ENCODE peak calls at places on chromosomes 2 and 18, in five cellular contexts. Z, F, V, C and D are unnamed samples. For H3K27me3, the result is how much of the 10 kb centered on the place peaks cover.

GRCh38 chr18:9870431-9871023 is 15.2 kb upstream of the TXNDC2 start:
- DNase-seq in Z (no peak), F (no peak), V (no peak), C (no peak), D (no peak)

GRCh38 chr2:101064868-101065549 is 62.9 kb downstream of the RPL31 start:
- DNase-seq in Z (peak), F (peak), V (no peak), C (no peak), D (peak)

GRCh38 chr2:80086831-80087230 is 217.7 kb downstream of the LRRTM1 start:
- DNase-seq in Z (peak), F (no peak), V (no peak), C (peak), D (peak)

GRCh38 chr2:26274058-26274613 is 29.4 kb downstream of the HADHB start:
- DNase-seq in Z (peak), F (peak), V (peak), C (no peak), D (peak)

GRCh38 chr18:44392933-44393332 is 287.8 kb upstream of the SETBP1 start:
- DNase-seq in Z (no peak), F (no peak), V (peak), C (no peak), D (no peak)

GRCh38 chr2:185952098-185952497 is 213.5 kb downstream of the FSIP2 start:
- DNase-seq in Z (no peak), F (no peak), V (no peak), C (no peak), D (no peak)

GRCh38 chr2:236367791-236368289 is 103.6 kb upstream of the ASB18 start:
- DNase-seq in Z (no peak), F (no peak), V (no peak), C (no peak), D (no peak)

GRCh38 chr2:1774929-1775328 is 30.6 kb upstream of the PXDN start:
- DNase-seq in Z (no peak), F (no peak), V (no peak), C (no peak), D (no peak)

GRCh38 chr2:97713296-97714083 is at the start of gene ZAP70:
- DNase-seq in Z (no peak), F (no peak), V (no peak), C (no peak), D (no peak)

GRCh38 chr18:70491734-70492348 is 203.0 kb downstream of the SOCS6 start:
- DNase-seq in Z (peak), F (no peak), V (peak), C (peak), D (peak)

GRCh38 chr2:19569300-19569791 is 210.9 kb upstream of the OSR1 start:
- DNase-seq in Z (peak), F (no peak), V (no peak), C (no peak), D (peak)

GRCh38 chr2:177727577-177728351 is 335.2 kb downstream of the AGPS start:
- DNase-seq in Z (no peak), F (no peak), V (no peak), C (peak), D (no peak)

GRCh38 chr18:56168049-56168781 is 470.2 kb downstream of the TXNL1 start:
- DNase-seq in Z (peak), F (peak), V (no peak), C (no peak), D (peak)

GRCh38 chr2:188969236-188970032 is 4.7 kb upstream of the COL3A1 start:
- DNase-seq in Z (peak), F (no peak), V (no peak), C (no peak), D (peak)

GRCh38 chr2:169013628-169014026 is 17.5 kb downstream of the ABCB11 start:
- DNase-seq in Z (no peak), F (no peak), V (no peak), C (no peak), D (no peak)

GRCh38 chr2:23199115-23199918 is 185.7 kb upstream of the KLHL29 start:
- DNase-seq in Z (peak), F (no peak), V (no peak), C (no peak), D (peak)

GRCh38 chr2:228535396-228535795 is 353.9 kb upstream of the SPHKAP start:
- DNase-seq in Z (no peak), F (no peak), V (no peak), C (no peak), D (no peak)

GRCh38 chr2:45009303-45009927 is at the start of gene SIX2:
- DNase-seq in Z (peak), F (peak), V (peak), C (peak), D (peak)

GRCh38 chr18:58161659-58162058 is 117.6 kb downstream of the NEDD4L start:
- DNase-seq in Z (no peak), F (no peak), V (peak), C (peak), D (no peak)

GRCh38 chr2:188813846-188814245 is 160.3 kb upstream of the COL3A1 start:
- DNase-seq in Z (no peak), F (no peak), V (peak), C (no peak), D (peak)

GRCh38 chr18:65737346-65737745 is 13.5 kb upstream of the CDH7 start:
- DNase-seq in Z (no peak), F (no peak), V (no peak), C (no peak), D (no peak)

GRCh38 chr2:112542974-112543760 is 902 bp downstream of the POLR1B start:
- DNase-seq in Z (peak), F (no peak), V (no peak), C (peak), D (peak)

GRCh38 chr2:41510108-41510507 is 537.7 kb upstream of the PKDCC start:
- DNase-seq in Z (no peak), F (no peak), V (no peak), C (no peak), D (no peak)

GRCh38 chr2:88187038-88187676 is 17.0 kb downstream of the THNSL2 start:
- DNase-seq in Z (peak), F (peak), V (peak), C (peak), D (peak)

GRCh38 chr2:130829020-130829419 is 7.7 kb upstream of the ARHGEF4 start:
- DNase-seq in Z (peak), F (no peak), V (peak), C (no peak), D (no peak)

GRCh38 chr2:191521608-191522208 is 156.2 kb upstream of the NABP1 start:
- DNase-seq in Z (peak), F (no peak), V (no peak), C (peak), D (peak)

GRCh38 chr2:120545521-120546076 is 190.1 kb upstream of the GLI2 start:
- DNase-seq in Z (no peak), F (no peak), V (no peak), C (no peak), D (no peak)

GRCh38 chr2:177272765-177273164 is 8.2 kb upstream of the NFE2L2 start:
- DNase-seq in Z (no peak), F (no peak), V (no peak), C (no peak), D (no peak)

GRCh38 chr18:22342625-22343024 is 75.1 kb downstream of the CTAGE1 start:
- DNase-seq in Z (peak), F (no peak), V (no peak), C (peak), D (peak)

GRCh38 chr2:233290446-233290845 is 17.2 kb upstream of the SAG start:
- DNase-seq in Z (no peak), F (no peak), V (no peak), C (no peak), D (no peak)

GRCh38 chr2:3837086-3837485 is 133.7 kb downstream of the DCDC2C start:
- DNase-seq in Z (no peak), F (no peak), V (no peak), C (no peak), D (no peak)

GRCh38 chr18:57898506-57899124 is 95.5 kb upstream of the ATP8B1 start:
- DNase-seq in Z (peak), F (no peak), V (no peak), C (no peak), D (peak)

GRCh38 chr2:240573071-240573515 is 4.8 kb downstream of the RNPEPL1 start:
- DNase-seq in Z (no peak), F (no peak), V (no peak), C (no peak), D (no peak)

GRCh38 chr2:189782221-189782671 is 1.9 kb downstream of the ORMDL1 start:
- DNase-seq in Z (peak), F (no peak), V (peak), C (no peak), D (peak)

GRCh38 chr2:3460831-3461544 is 58.3 kb downstream of the ADI1 start:
- DNase-seq in Z (no peak), F (no peak), V (no peak), C (no peak), D (no peak)

GRCh38 chr2:214244847-214245246 is 166.0 kb upstream of the VWC2L start:
- DNase-seq in Z (no peak), F (no peak), V (no peak), C (peak), D (peak)

GRCh38 chr2:127591221-127591923 is 54.6 kb upstream of the GPR17 start:
- DNase-seq in Z (peak), F (peak), V (peak), C (peak), D (peak)

GRCh38 chr2:70603066-70603465 is 49.4 kb upstream of the TGFA start:
- DNase-seq in Z (no peak), F (no peak), V (no peak), C (no peak), D (no peak)

GRCh38 chr2:187206071-187206470 is 242.0 kb downstream of the CALCRL start:
- DNase-seq in Z (no peak), F (no peak), V (no peak), C (no peak), D (no peak)

GRCh38 chr2:74052732-74053712 is 68.3 kb downstream of the TET3 start:
- DNase-seq in Z (no peak), F (no peak), V (no peak), C (no peak), D (no peak)

DNA sequence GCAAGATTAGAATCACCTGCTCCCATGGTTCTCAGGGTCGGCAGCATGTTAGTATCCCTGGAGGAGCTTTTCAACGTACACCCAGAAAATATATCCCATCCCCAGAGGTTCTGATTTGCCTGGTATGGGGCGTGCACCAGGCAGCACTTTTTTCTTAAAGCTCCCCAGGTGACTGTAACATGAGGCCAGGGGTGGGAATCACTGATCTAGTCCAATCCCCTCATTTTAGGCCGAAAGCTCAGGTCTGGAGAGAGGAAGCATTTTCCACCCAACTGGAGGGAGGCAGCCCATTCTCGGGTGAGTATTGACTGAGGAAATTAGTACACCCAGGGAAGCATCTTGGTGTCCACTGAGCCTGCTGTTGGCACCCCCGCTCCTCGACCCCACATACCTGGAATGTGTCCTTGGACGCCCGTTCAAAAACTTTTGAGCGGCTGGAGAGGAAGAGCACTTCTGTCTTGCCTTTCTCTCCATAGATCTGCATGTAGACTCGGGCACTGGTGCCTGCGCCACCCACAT is 94.3 kb downstream of the LOXHD1 start:
- DNase-seq in Z (no peak), F (no peak), V (no peak), C (no peak), D (no peak)
- H3K27me3 ChIP-seq in Z (under half), F (under half), V (under half), C (under half), D (under half)

GRCh38 chr2:10305715-10306114 is 3.0 kb downstream of the HPCAL1 start:
- DNase-seq in Z (no peak), F (no peak), V (peak), C (peak), D (no peak)
- H3K27me3 ChIP-seq in Z (under half), F (under half), V (under half), C (under half), D (under half)

GRCh38 chr2:72927066-72927465 is 9.7 kb downstream of the EMX1 start:
- DNase-seq in Z (no peak), F (no peak), V (no peak), C (no peak), D (no peak)

GRCh38 chr2:72926368-72926767 is 9.0 kb downstream of the EMX1 start:
- DNase-seq in Z (no peak), F (no peak), V (no peak), C (no peak), D (no peak)

GRCh38 chr2:72927619-72928537 is 10.6 kb downstream of the EMX1 start:
- DNase-seq in Z (no peak), F (no peak), V (no peak), C (no peak), D (no peak)

GRCh38 chr2:72931280-72931910 is 14.1 kb downstream of the EMX1 start:
- DNase-seq in Z (no peak), F (no peak), V (no peak), C (no peak), D (peak)

DNA sequence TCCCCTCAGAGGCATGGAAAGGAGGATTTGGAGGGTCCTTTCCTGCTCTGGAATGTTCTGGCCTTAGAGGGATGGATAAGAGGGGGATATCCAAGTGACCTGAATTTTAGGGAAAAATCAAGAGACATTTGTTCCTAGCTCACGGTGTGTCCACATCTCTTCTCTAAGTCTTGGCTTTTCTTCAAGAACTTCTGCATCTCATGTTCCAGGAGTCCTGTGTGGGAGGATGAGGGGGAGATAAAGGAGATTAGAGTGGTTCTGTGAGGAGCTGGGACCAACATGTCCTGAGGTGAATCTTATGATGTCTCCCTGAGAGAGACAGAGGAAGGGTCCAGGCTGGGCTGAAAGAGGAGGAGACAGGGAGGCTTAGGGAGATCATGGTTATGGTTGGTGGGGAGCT is 11.7 kb downstream of the EMX1 start:
- DNase-seq in Z (no peak), F (no peak), V (no peak), C (no peak), D (no peak)
- H3K27me3 ChIP-seq in Z (half or more), F (under half), V (under half), C (half or more), D (half or more)

DNA sequence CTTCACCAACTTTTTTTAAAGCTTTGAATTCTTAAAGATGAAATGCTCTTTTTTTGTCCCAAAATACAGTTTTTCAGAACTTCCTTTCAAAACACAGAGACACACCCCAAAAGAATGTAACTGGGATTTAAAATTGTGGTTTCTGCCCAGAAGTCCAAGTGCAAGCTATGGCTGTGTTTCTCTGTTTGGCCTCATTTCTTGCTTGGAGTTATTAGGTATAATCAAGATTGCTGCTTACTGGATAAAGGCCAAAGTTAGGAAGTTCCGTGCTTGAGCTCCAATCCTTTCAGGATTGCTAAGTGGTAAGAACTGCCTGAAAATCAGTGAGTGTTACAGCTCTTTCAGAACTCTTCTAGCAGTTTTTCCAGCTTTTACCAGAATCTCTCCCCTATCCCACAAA is 16.9 kb downstream of the ZBTB7C start:
- DNase-seq in Z (peak), F (no peak), V (no peak), C (no peak), D (no peak)
- H3K27me3 ChIP-seq in Z (under half), F (under half), V (under half), C (under half), D (half or more)

DNA sequence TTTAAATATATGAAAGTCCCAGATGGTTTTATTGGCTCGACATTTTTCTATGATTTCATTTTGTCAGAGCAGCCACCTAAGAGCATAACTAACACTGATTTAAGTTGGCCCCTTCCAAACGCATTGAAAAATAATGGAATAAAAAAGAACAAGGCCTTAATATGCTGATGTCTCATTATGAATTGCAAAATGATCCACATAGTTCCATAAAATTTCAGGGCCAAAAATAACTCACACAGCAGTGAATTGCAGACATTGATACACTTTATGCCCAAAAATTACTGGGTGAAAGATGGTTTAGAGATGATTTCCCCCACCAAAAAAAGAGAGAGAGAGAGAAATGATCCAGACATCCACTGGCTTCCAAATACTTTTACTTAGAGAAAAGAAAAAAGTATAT is 213.3 kb upstream of the RND3 start:
- DNase-seq in Z (no peak), F (no peak), V (no peak), C (no peak), D (no peak)
- H3K27me3 ChIP-seq in Z (under half), F (under half), V (under half), C (under half), D (under half)

GRCh38 chr2:238790126-238790820 is 57.6 kb upstream of the TWIST2 start:
- DNase-seq in Z (no peak), F (no peak), V (no peak), C (no peak), D (peak)

GRCh38 chr2:238791345-238791744 is 56.5 kb upstream of the TWIST2 start:
- DNase-seq in Z (no peak), F (no peak), V (no peak), C (no peak), D (peak)

GRCh38 chr2:238793351-238793750 is 54.5 kb upstream of the TWIST2 start:
- DNase-seq in Z (peak), F (no peak), V (no peak), C (no peak), D (no peak)

GRCh38 chr2:238789317-238789806 is 58.5 kb upstream of the TWIST2 start:
- DNase-seq in Z (no peak), F (no peak), V (no peak), C (no peak), D (peak)

GRCh38 chr2:238790877-238791276 is 57.0 kb upstream of the TWIST2 start:
- DNase-seq in Z (peak), F (no peak), V (no peak), C (no peak), D (peak)
- H3K27me3 ChIP-seq in Z (under half), F (under half), V (under half), C (under half), D (under half)

GRCh38 chr2:231011526-231011925 is 15.6 kb downstream of the SPATA3 start:
- DNase-seq in Z (no peak), F (no peak), V (no peak), C (no peak), D (no peak)
- H3K27me3 ChIP-seq in Z (under half), F (under half), V (under half), C (under half), D (half or more)

GRCh38 chr2:172086349-172087190 is 1.3 kb downstream of the DLX1 start:
- DNase-seq in Z (no peak), F (no peak), V (no peak), C (peak), D (peak)
- H3K27me3 ChIP-seq in Z (half or more), F (half or more), V (under half), C (half or more), D (under half)

DNA sequence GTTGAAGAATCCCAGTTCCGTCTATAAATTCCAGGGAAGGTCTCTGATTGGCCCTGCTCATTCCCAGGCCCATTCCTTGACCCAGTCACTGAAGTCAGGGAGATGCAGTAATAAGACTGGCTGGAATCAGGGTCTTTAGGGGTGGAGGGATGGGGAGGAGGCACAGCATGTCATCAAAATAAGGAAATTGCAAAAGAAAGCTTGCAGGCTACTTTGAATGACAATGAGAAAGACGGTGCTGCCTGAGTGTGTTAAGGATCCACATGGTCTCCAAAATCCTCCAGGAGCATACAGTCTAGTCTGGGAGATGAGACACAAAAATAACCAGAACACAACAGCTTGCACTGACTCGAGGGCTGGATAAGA is 2.0 kb upstream of the DES start:
- DNase-seq in Z (no peak), F (no peak), V (no peak), C (no peak), D (no peak)
- H3K27me3 ChIP-seq in Z (under half), F (under half), V (under half), C (under half), D (under half)